ENCODE peak calls at places on chromosome 21, in five cellular contexts. N is K562, M is A549, D is HepG2, L is GM12878. F is an unnamed sample.

GRCh38 chr21:14273736-14274538 is 58.0 kb downstream of the RBM11 start:
- DNase-seq in N (peak; percentile 33), M (no peak), D (no peak), L (no peak), F (peak; percentile 72)

GRCh38 chr21:36754241-36754881 is 55.4 kb downstream of the SIM2 start:
- DNase-seq in N (no peak), M (no peak), D (no peak), L (no peak), F (no peak)

GRCh38 chr21:14841511-14842472 is 223.0 kb downstream of the NRIP1 start:
- DNase-seq in N (no peak), M (no peak), D (no peak), L (no peak), F (no peak)

GRCh38 chr21:34598931-34599400 is 15.9 kb downstream of the RCAN1 start:
- DNase-seq in N (no peak), M (no peak), D (no peak), L (no peak), F (no peak)

GRCh38 chr21:35051287-35051818 is 2.3 kb upstream of the RUNX1 start:
- DNase-seq in N (peak; percentile 91), M (peak; percentile 79), D (peak; percentile 82), L (no peak), F (peak; percentile 89)

GRCh38 chr21:26572668-26573381 is at the start of gene CYYR1:
- DNase-seq in N (no peak), M (no peak), D (no peak), L (no peak), F (peak; percentile 84)

GRCh38 chr21:16195896-16196443 is 466.2 kb downstream of the USP25 start:
- DNase-seq in N (no peak), M (no peak), D (no peak), L (no peak), F (no peak)

GRCh38 chr21:34202553-34203332 is 129.4 kb downstream of the MRPS6 start:
- DNase-seq in N (no peak), M (peak; percentile 14), D (no peak), L (no peak), F (peak; percentile 75)

GRCh38 chr21:28216976-28217523 is 775.6 kb downstream of the LTN1 start:
- DNase-seq in N (no peak), M (no peak), D (no peak), L (no peak), F (no peak)

DNA sequence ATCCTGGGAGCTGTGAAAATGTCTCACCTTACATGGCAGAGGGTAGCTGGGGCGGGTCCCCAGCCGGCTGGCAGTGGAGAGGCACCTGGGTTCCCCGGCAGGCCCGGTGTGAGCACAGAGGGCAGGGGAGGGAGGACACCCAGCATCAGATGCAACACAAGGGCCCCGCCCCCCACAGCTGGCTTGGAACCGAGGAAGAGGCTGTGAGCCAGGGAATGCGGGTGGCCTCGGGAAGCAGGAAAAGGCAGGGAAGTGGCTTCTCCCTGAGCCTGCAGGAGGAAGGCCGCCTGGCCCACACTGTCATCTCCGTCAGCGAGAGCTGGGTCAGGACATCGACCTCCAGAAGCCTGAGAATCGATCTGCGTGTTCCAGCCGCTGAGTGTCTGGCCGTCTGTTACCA is 87.3 kb downstream of the SIK1 start:
- DNase-seq in N (no peak), M (peak; percentile 53), D (no peak), L (no peak), F (no peak)
- TF ChIP-seq CTCF in N (no peak), M (no peak), D (no peak), L (no peak), F (no peak)

DNA sequence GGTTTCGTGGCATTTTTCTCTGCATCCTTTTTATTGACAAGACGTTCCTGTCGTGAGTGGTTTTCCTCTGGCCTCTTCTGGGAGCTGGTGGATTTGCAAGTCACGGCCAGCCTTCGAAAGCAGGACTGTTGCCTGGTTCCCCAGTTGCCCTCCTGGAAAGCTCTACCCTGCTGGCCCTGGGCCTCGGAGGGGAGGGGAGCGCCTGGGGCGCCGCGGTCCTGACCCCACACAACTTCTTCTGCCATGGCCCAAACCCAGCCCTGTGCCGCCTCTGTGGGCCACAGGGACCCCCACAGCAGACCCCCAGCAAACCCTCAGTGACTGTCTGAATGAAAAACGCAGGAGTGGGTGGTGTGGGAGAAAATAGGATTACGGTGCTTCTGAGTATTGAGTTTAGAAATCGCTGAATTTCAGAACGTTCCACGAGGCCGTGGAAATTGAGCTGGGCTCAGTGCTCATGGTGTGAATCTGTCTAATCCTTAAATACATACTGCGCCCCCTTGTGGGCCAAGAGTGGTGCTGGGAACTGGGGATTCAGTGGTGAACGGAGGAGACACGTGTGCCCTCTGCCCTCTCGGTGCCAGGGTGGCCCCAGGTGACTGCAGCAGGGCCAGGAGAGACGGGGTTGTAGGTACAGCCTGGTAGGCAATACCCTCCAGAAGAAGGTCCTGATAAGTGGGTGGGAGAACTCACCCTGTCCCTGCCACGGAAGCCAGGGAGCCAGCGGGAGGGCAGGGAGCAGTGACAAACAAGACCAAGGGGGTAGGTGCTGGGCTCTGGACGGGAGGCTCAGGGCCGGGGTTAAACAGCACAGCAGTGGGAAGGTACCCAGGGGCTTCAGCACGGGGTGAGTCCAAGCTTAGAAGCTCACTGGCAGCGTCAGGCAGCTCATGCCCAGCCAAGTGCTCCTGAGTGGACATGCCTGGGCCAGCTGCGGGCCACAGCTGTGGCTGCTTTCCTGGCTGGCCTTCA is 101.2 kb upstream of the COL6A1 start:
- DNase-seq in N (peak; percentile 76), M (peak; percentile 68), D (peak; percentile 71), L (no peak), F (peak; percentile 96)
- TF ChIP-seq JUNB in N (no peak), M (no peak), D (no peak), L (no peak), F (no peak)

GRCh38 chr21:41834252-41834925 is 44.8 kb downstream of the PRDM15 start:
- DNase-seq in N (no peak), M (no peak), D (no peak), L (no peak), F (no peak)

GRCh38 chr21:41833138-41834115 is 45.7 kb downstream of the PRDM15 start:
- DNase-seq in N (no peak), M (no peak), D (no peak), L (peak; percentile 59), F (no peak)

GRCh38 chr21:41830764-41831452 is 48.2 kb downstream of the PRDM15 start:
- DNase-seq in N (no peak), M (no peak), D (no peak), L (no peak), F (no peak)

GRCh38 chr21:41831453-41831831 is 47.7 kb downstream of the PRDM15 start:
- DNase-seq in N (no peak), M (no peak), D (no peak), L (no peak), F (no peak)

GRCh38 chr21:41832230-41833137 is 46.7 kb downstream of the PRDM15 start:
- DNase-seq in N (no peak), M (no peak), D (no peak), L (no peak), F (no peak)
- TF ChIP-seq CTCF in N (no peak), M (no peak), D (peak; percentile 5), L (peak; percentile 11), F (no peak)

DNA sequence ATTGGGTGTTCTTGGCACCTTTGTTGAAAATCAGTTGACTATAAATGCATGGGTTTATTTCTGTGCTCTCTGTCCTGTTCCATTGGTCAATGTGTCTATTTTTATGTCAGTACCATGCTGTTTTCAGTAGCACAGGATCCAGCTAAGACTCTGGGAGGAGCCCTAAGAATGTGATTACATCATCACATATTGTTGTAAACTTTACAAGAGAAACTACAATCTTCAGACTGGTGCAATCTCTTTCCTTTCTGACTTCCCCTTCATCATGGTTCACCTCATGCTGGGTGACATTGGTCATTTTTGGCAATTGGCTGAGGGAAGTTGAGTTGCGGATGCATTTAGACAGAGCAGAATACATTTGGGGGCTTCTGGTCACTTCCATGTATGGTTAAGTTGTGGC is 88.4 kb downstream of the C21orf91 start:
- DNase-seq in N (no peak), M (no peak), D (no peak), L (no peak), F (no peak)
- TF ChIP-seq JUNB in N (no peak), M (no peak), D (no peak), L (no peak), F (no peak)

GRCh38 chr21:38120984-38121855 is 135.6 kb upstream of the KCNJ15 start:
- DNase-seq in N (peak; percentile 94), M (no peak), D (no peak), L (no peak), F (no peak)

GRCh38 chr21:38123626-38124025 is 133.2 kb upstream of the KCNJ15 start:
- DNase-seq in N (no peak), M (no peak), D (no peak), L (no peak), F (no peak)

GRCh38 chr21:38129711-38130110 is 127.1 kb upstream of the KCNJ15 start:
- DNase-seq in N (no peak), M (no peak), D (no peak), L (no peak), F (no peak)

GRCh38 chr21:38121888-38122705 is 134.7 kb upstream of the KCNJ15 start:
- DNase-seq in N (peak; percentile 36), M (no peak), D (no peak), L (no peak), F (no peak)

DNA sequence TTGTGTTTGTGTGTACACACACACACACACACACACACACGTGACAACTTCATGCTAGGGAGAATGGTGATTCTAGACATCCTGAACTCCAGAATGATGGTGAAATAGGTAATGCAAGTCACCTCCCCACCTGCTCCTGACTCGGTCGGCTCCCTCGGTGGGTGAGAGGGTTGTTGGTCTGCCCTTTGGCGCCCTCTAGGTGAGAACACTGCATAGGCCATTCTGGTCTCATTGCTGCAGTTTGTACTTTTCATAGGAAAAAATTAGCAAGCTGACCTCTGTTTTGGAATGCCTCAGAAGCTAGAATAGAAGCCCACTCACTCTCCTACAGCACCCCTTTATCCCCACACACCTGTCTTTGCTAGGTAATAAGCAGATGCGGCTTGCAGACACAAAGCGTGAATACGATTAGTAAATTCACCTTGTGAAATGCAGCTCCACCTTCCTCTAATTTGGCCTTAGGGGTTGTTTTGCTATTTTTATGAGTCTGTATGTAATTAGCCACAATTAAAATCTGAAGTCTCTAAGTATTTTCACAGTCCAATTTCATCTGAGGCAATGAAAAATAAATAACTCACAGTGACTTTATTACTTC is 130.0 kb upstream of the KCNJ15 start:
- DNase-seq in N (peak; percentile 82), M (peak; percentile 68), D (peak; percentile 35), L (no peak), F (peak; percentile 85)
- TF ChIP-seq CTCF in N (peak; percentile 94), M (peak; percentile 46), D (peak; percentile 77), L (peak; percentile 61), F (peak; percentile 86)

F was measured in GM23338.